ENCODE peak calls at places on chromosomes 4 and X, in six cellular contexts. H, F, O, J, Z and Q are unnamed samples.

GRCh38 chr4:91826186-91826585 is 477.6 kb upstream of the GRID2 start:
- DNase-seq in H (no peak), F (no peak), O (no peak), J (no peak), Z (no peak), Q (peak; percentile 91)

GRCh38 chrX:1528186-1528883 is 8.7 kb downstream of the P2RY8 start:
- DNase-seq in H (no peak), F (no peak), O (no peak), J (no peak), Z (peak; percentile 10), Q (no peak)

GRCh38 chr4:39518484-39518883 is 8.8 kb downstream of the UGDH start:
- DNase-seq in H (no peak), F (no peak), O (no peak), J (no peak), Z (no peak), Q (no peak)

GRCh38 chrX:26309262-26309661 is 93.3 kb downstream of the MAGEB5 start:
- DNase-seq in H (no peak), F (no peak), O (no peak), J (no peak), Z (no peak), Q (no peak)

GRCh38 chr4:6265546-6265945 is 4.1 kb upstream of the WFS1 start:
- DNase-seq in H (no peak), F (no peak), O (no peak), J (no peak), Z (no peak), Q (no peak)

GRCh38 chr4:16264798-16265197 is 38.5 kb upstream of the TAPT1 start:
- DNase-seq in H (no peak), F (peak; percentile 60), O (peak; percentile 82), J (peak; percentile 76), Z (no peak), Q (no peak)

GRCh38 chrX:12170755-12171154 is 32.5 kb downstream of the FRMPD4 start:
- DNase-seq in H (no peak), F (no peak), O (no peak), J (no peak), Z (no peak), Q (no peak)

GRCh38 chr4:159070742-159071141 is 32.1 kb upstream of the RAPGEF2 start:
- DNase-seq in H (no peak), F (no peak), O (peak; percentile 67), J (no peak), Z (no peak), Q (no peak)

GRCh38 chr4:16197842-16198241 is 28.4 kb downstream of the TAPT1 start:
- DNase-seq in H (no peak), F (peak; percentile 22), O (no peak), J (no peak), Z (no peak), Q (no peak)

GRCh38 chr4:55757356-55758024 is 62.1 kb upstream of the EXOC1L start:
- DNase-seq in H (no peak), F (no peak), O (no peak), J (no peak), Z (no peak), Q (no peak)

GRCh38 chr4:184282251-184282713 is 64.6 kb upstream of the ENPP6 start:
- DNase-seq in H (no peak), F (no peak), O (no peak), J (peak; percentile 87), Z (peak; percentile 35), Q (no peak)

GRCh38 chrX:68822641-68823410 is 6.0 kb upstream of the EFNB1 start:
- DNase-seq in H (no peak), F (peak; percentile 78), O (peak; percentile 17), J (peak; percentile 25), Z (no peak), Q (peak; percentile 52)

GRCh38 chr4:165464813-165465381 is 86.1 kb downstream of the CPE start:
- DNase-seq in H (peak; percentile 3), F (peak; percentile 48), O (peak; percentile 44), J (peak; percentile 55), Z (no peak), Q (no peak)

GRCh38 chr4:165398570-165398969 is 19.8 kb downstream of the CPE start:
- DNase-seq in H (no peak), F (peak; percentile 99), O (no peak), J (peak; percentile 4), Z (no peak), Q (peak; percentile 24)

GRCh38 chr4:143586080-143586479 is 72.6 kb downstream of the SMARCA5 start:
- DNase-seq in H (no peak), F (no peak), O (no peak), J (no peak), Z (no peak), Q (no peak)

GRCh38 chr4:66636321-66636720 is 909.0 kb downstream of the CENPC start:
- DNase-seq in H (no peak), F (peak; percentile 33), O (no peak), J (no peak), Z (no peak), Q (no peak)

GRCh38 chr4:70678383-70678999 is 9.8 kb upstream of the UTP3 start:
- DNase-seq in H (no peak), F (no peak), O (no peak), J (peak; percentile 96), Z (no peak), Q (no peak)

GRCh38 chrX:45743906-45744625 is 543.4 kb upstream of the DIPK2B start:
- DNase-seq in H (no peak), F (peak; percentile 75), O (no peak), J (no peak), Z (no peak), Q (no peak)

GRCh38 chr4:10416441-10416840 is 40.8 kb downstream of the ZNF518B start:
- DNase-seq in H (no peak), F (no peak), O (no peak), J (no peak), Z (peak; percentile 72), Q (no peak)

GRCh38 chrX:37378399-37378798 is 29.2 kb downstream of the PRRG1 start:
- DNase-seq in H (no peak), F (no peak), O (peak; percentile 0), J (no peak), Z (no peak), Q (no peak)

GRCh38 chrX:78048036-78048435 is 56.0 kb upstream of the PGK1 start:
- DNase-seq in H (no peak), F (no peak), O (no peak), J (no peak), Z (no peak), Q (no peak)

GRCh38 chrX:111040377-111041017 is 55.5 kb upstream of the PAK3 start:
- DNase-seq in H (no peak), F (no peak), O (no peak), J (no peak), Z (no peak), Q (no peak)

GRCh38 chr4:80322716-80323115 is 12.8 kb upstream of the CFAP299 start:
- DNase-seq in H (no peak), F (peak; percentile 2), O (peak; percentile 24), J (peak; percentile 8), Z (no peak), Q (peak; percentile 59)

GRCh38 chr4:48360285-48360965 is 19.1 kb downstream of the SLAIN2 start:
- DNase-seq in H (no peak), F (no peak), O (no peak), J (no peak), Z (no peak), Q (peak; percentile 30)

GRCh38 chr4:180828455-180829018 is 1414.7 kb upstream of the TENM3 start:
- DNase-seq in H (no peak), F (peak; percentile 63), O (peak; percentile 79), J (peak; percentile 68), Z (no peak), Q (no peak)

GRCh38 chrX:13717697-13718483 is 16.5 kb downstream of the TRAPPC2 start:
- DNase-seq in H (no peak), F (no peak), O (no peak), J (no peak), Z (no peak), Q (no peak)

GRCh38 chr4:189414021-189414420 is 526.7 kb upstream of the FRG1 start:
- DNase-seq in H (no peak), F (no peak), O (no peak), J (no peak), Z (no peak), Q (no peak)

GRCh38 chr4:173519130-173520101 is 10.6 kb downstream of the HAND2 start:
- DNase-seq in H (no peak), F (no peak), O (no peak), J (no peak), Z (no peak), Q (no peak)

GRCh38 chrX:116384406-116384805 is 52.0 kb upstream of the SLC6A14 start:
- DNase-seq in H (no peak), F (no peak), O (no peak), J (no peak), Z (no peak), Q (no peak)

GRCh38 chr4:190014771-190015537 is 12.1 kb downstream of the FRG2 start:
- DNase-seq in H (no peak), F (no peak), O (no peak), J (no peak), Z (no peak), Q (no peak)

GRCh38 chr4:76204936-76205335 is 8.7 kb downstream of the SCARB2 start:
- DNase-seq in H (no peak), F (no peak), O (no peak), J (no peak), Z (no peak), Q (no peak)

GRCh38 chr4:32140636-32141035 is 1420.5 kb downstream of the PCDH7 start:
- DNase-seq in H (no peak), F (no peak), O (no peak), J (no peak), Z (no peak), Q (peak; percentile 88)

GRCh38 chrX:31039327-31039711 is 32.5 kb downstream of the FTHL17 start:
- DNase-seq in H (no peak), F (no peak), O (no peak), J (peak; percentile 0), Z (no peak), Q (no peak)

GRCh38 chr4:135354876-135355275 is 1153.3 kb upstream of the PABPC4L start:
- DNase-seq in H (no peak), F (no peak), O (no peak), J (no peak), Z (no peak), Q (peak; percentile 11)